ENCODE peak calls at places on chromosomes 7 and 10, in seven cellular contexts. One of them, this sample, is unnamed.
A peak's percentile ranks its signal among the peaks of the same experiment; 100 is the strongest.

GRCh38 chr7:69684955-69685631 is 86.8 kb downstream of the AUTS2 start:
- DNase-seq in RWPE1: no peak
- DNase-seq in cerebellar cortex: no peak
- DNase-seq in NCI-H1092 treated with DMSO at 0.1 percent for 48 hours: no peak
- DNase-seq in endothelial cell: no peak
- DNase-seq in germinal center: no peak
- DNase-seq in naive thymus-derived CD8-positive, alpha-beta T cell: no peak
- DNase-seq in this sample: no peak

GRCh38 chr7:20998309-20998708 is 211.6 kb upstream of the SP8 start:
- DNase-seq in RWPE1: peak; percentile 76
- DNase-seq in cerebellar cortex: no peak
- DNase-seq in NCI-H1092 treated with DMSO at 0.1 percent for 48 hours: no peak
- DNase-seq in naive thymus-derived CD8-positive, alpha-beta T cell: no peak
- DNase-seq in endothelial cell: no peak
- DNase-seq in germinal center: no peak
- DNase-seq in this sample: no peak

GRCh38 chr10:119803264-119803663 is 69.4 kb downstream of the MCMBP start:
- DNase-seq in NCI-H1092 treated with DMSO at 0.1 percent for 48 hours: no peak
- DNase-seq in cerebellar cortex: no peak
- DNase-seq in RWPE1: no peak
- DNase-seq in endothelial cell: no peak
- DNase-seq in germinal center: no peak
- DNase-seq in naive thymus-derived CD8-positive, alpha-beta T cell: no peak
- DNase-seq in this sample: no peak

GRCh38 chr10:97333351-97333600 is 1.3 kb downstream of the FRAT2 start:
- DNase-seq in endothelial cell: no peak
- DNase-seq in RWPE1: peak; percentile 57
- DNase-seq in germinal center: no peak
- DNase-seq in naive thymus-derived CD8-positive, alpha-beta T cell: peak; percentile 35
- DNase-seq in NCI-H1092 treated with DMSO at 0.1 percent for 48 hours: no peak
- DNase-seq in cerebellar cortex: peak; percentile 71
- DNase-seq in this sample: no peak

GRCh38 chr10:1737222-1738061 is at the start of gene ADARB2:
- DNase-seq in NCI-H1092 treated with DMSO at 0.1 percent for 48 hours: peak; percentile 96
- DNase-seq in RWPE1: peak; percentile 28
- DNase-seq in endothelial cell: peak; percentile 68
- DNase-seq in germinal center: no peak
- DNase-seq in cerebellar cortex: peak; percentile 34
- DNase-seq in naive thymus-derived CD8-positive, alpha-beta T cell: no peak
- DNase-seq in this sample: no peak

GRCh38 chr10:96043895-96044580 is 655 bp downstream of the CCNJ start:
- DNase-seq in cerebellar cortex: peak; percentile 55
- DNase-seq in NCI-H1092 treated with DMSO at 0.1 percent for 48 hours: peak; percentile 27
- DNase-seq in RWPE1: peak; percentile 65
- DNase-seq in naive thymus-derived CD8-positive, alpha-beta T cell: no peak
- DNase-seq in endothelial cell: peak; percentile 43
- DNase-seq in germinal center: peak; percentile 75
- DNase-seq in this sample: peak; percentile 80

GRCh38 chr10:116952729-116953128 is 52.3 kb downstream of the SHTN1 start:
- DNase-seq in germinal center: no peak
- DNase-seq in cerebellar cortex: no peak
- DNase-seq in RWPE1: no peak
- DNase-seq in endothelial cell: no peak
- DNase-seq in NCI-H1092 treated with DMSO at 0.1 percent for 48 hours: no peak
- DNase-seq in naive thymus-derived CD8-positive, alpha-beta T cell: no peak
- DNase-seq in this sample: no peak

GRCh38 chr10:124557648-124558338 is 96.2 kb downstream of the LHPP start:
- DNase-seq in naive thymus-derived CD8-positive, alpha-beta T cell: no peak
- DNase-seq in NCI-H1092 treated with DMSO at 0.1 percent for 48 hours: no peak
- DNase-seq in RWPE1: no peak
- DNase-seq in germinal center: no peak
- DNase-seq in cerebellar cortex: no peak
- DNase-seq in endothelial cell: no peak
- DNase-seq in this sample: peak; percentile 48

GRCh38 chr10:8211631-8212030 is 157.1 kb downstream of the GATA3 start:
- DNase-seq in germinal center: no peak
- DNase-seq in endothelial cell: no peak
- DNase-seq in RWPE1: no peak
- DNase-seq in cerebellar cortex: no peak
- DNase-seq in naive thymus-derived CD8-positive, alpha-beta T cell: no peak
- DNase-seq in NCI-H1092 treated with DMSO at 0.1 percent for 48 hours: no peak
- DNase-seq in this sample: no peak